ENCODE peak calls at places on chromosomes 6 and 20, in five cellular contexts. R is keratinocyte, F is IMR-90, O is astrocyte, L is stomach. B is an unnamed sample.

GRCh38 chr20:32018269-32019155 is 8.3 kb downstream of the CCM2L start:
- DNase-seq in R (no peak), F (no peak), O (no peak), L (peak; percentile 75), B (no peak)

GRCh38 chr6:36333889-36334288 is 2.8 kb downstream of the BNIP5 start:
- DNase-seq in R (no peak), F (no peak), O (no peak), L (no peak), B (no peak)

GRCh38 chr6:97394160-97394748 is 111.2 kb upstream of the MMS22L start:
- DNase-seq in R (peak; percentile 36), F (peak; percentile 57), O (peak; percentile 7), L (peak; percentile 36), B (peak; percentile 52)

GRCh38 chr20:33262658-33263065 is 20.4 kb upstream of the BPIFB1 start:
- DNase-seq in R (no peak), F (peak; percentile 53), O (peak; percentile 30), L (peak; percentile 67), B (peak; percentile 52)

GRCh38 chr6:116763871-116764270 is 1.6 kb downstream of the FAM162B start:
- DNase-seq in R (no peak), F (peak; percentile 38), O (no peak), L (no peak), B (peak; percentile 14)

GRCh38 chr20:48295445-48295903 is 510.2 kb upstream of the SULF2 start:
- DNase-seq in R (no peak), F (peak; percentile 94), O (peak; percentile 98), L (no peak), B (peak; percentile 88)

GRCh38 chr20:32158351-32158750 is 48.8 kb downstream of the TM9SF4 start:
- DNase-seq in R (no peak), F (no peak), O (no peak), L (no peak), B (no peak)

GRCh38 chr20:33790571-33790970 is 20.6 kb upstream of the CHMP4B start:
- DNase-seq in R (no peak), F (no peak), O (no peak), L (peak; percentile 42), B (no peak)

GRCh38 chr6:124869412-124869811 is 92.8 kb upstream of the RNF217 start:
- DNase-seq in R (no peak), F (peak; percentile 29), O (no peak), L (no peak), B (no peak)

GRCh38 chr20:9408422-9409300 is 105.7 kb upstream of the LAMP5 start:
- DNase-seq in R (no peak), F (peak; percentile 75), O (peak; percentile 94), L (no peak), B (peak; percentile 69)

GRCh38 chr6:13406781-13407180 is 78.4 kb upstream of the TBC1D7 start:
- DNase-seq in R (no peak), F (no peak), O (no peak), L (no peak), B (no peak)

GRCh38 chr6:19811397-19812079 is 25.6 kb upstream of the ID4 start:
- DNase-seq in R (no peak), F (no peak), O (no peak), L (no peak), B (no peak)

GRCh38 chr6:81694214-81694613 is 58.3 kb downstream of the TENT5A start:
- DNase-seq in R (no peak), F (no peak), O (no peak), L (no peak), B (no peak)

GRCh38 chr6:159168536-159169192 is 536 bp upstream of the FNDC1 start:
- DNase-seq in R (no peak), F (peak; percentile 5), O (peak; percentile 36), L (peak; percentile 38), B (peak; percentile 23)

GRCh38 chr20:44402391-44403193 is 47.1 kb downstream of the HNF4A start:
- DNase-seq in R (no peak), F (no peak), O (no peak), L (no peak), B (no peak)

GRCh38 chr6:118283759-118284158 is 264.3 kb upstream of the PLN start:
- DNase-seq in R (no peak), F (peak; percentile 68), O (peak; percentile 37), L (peak; percentile 59), B (peak; percentile 51)

GRCh38 chr6:169046483-169047192 is 207.0 kb downstream of the THBS2 start:
- DNase-seq in R (no peak), F (peak; percentile 56), O (peak; percentile 36), L (no peak), B (peak; percentile 39)

GRCh38 chr6:154805288-154805911 is 72.2 kb downstream of the SCAF8 start:
- DNase-seq in R (no peak), F (peak; percentile 70), O (peak; percentile 12), L (no peak), B (peak; percentile 25)

GRCh38 chr6:145904391-145904790 is 59.8 kb downstream of the SHPRH start:
- DNase-seq in R (no peak), F (no peak), O (no peak), L (no peak), B (no peak)

GRCh38 chr6:42251911-42252637 is 34.4 kb upstream of the MRPS10 start:
- DNase-seq in R (no peak), F (no peak), O (peak; percentile 50), L (peak; percentile 56), B (peak; percentile 9)

GRCh38 chr6:4861564-4861963 is 85.4 kb downstream of the CDYL start:
- DNase-seq in R (no peak), F (no peak), O (no peak), L (no peak), B (no peak)

GRCh38 chr6:26342106-26342999 is 22.6 kb upstream of the BTN3A2 start:
- DNase-seq in R (no peak), F (peak; percentile 55), O (peak; percentile 30), L (no peak), B (peak; percentile 62)

GRCh38 chr6:157432231-157432630 is 51.2 kb downstream of the ZDHHC14 start:
- DNase-seq in R (peak; percentile 19), F (no peak), O (no peak), L (no peak), B (no peak)

DNA sequence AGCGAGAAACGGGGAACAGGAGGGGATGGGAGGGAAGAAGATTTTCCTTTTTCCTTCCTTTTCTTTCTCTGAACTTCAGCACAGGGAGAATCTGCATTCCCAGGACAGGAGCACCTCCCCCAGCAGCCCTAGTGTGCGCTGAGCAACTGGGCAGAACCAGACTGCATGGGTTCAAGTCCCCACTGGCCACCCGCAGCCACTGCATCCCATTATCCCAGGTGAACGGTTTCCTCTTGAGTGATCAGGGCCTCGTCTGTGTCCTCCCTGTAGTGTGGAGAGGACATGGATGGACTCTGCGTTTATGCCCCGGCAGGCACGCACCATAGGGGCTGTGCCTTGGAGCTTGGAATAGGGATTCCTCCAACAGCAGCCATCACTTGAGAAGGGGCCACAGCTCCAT is 53.0 kb downstream of the ANKRD60 start:
- DNase-seq in R (no peak), F (no peak), O (no peak), L (no peak), B (no peak)
- H3K4me3 ChIP-seq in R (no peak overlapping the region), F (no peak overlapping the region), O (no peak overlapping the region), L (no peak overlapping the region), B (no peak overlapping the region)

DNA sequence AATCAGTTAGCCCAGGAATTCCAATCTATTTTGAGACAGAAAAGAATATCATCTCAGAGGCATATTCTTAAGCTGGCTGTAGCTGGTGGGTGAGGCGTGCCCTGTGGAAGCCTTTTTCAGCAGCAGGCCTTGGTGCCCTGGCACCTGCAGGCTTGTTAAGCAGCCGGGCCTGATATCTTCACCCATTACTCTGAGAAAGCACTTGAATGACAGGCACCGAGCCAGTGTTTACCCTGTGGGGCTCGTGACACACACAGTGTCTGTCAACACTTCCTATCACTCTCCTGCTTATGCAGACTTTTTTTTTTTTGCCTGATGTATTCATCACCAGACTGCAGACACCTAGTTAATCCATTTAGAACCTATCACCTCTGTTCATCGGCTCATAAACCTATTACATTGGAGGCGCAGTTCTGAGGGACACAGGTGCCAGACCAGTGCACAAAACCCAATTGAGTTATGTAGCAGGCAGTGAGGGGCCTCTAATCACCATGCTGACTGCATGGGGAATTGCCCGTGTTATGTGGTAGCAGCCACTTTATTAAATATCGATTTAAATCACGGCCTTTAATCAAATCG is 962.7 kb upstream of the SLC35B3 start:
- DNase-seq in R (no peak), F (no peak), O (no peak), L (peak; percentile 85), B (no peak)
- H3K4me3 ChIP-seq in R (no peak overlapping the region), F (no peak overlapping the region), O (no peak overlapping the region), L (no peak overlapping the region), B (no peak overlapping the region)

DNA sequence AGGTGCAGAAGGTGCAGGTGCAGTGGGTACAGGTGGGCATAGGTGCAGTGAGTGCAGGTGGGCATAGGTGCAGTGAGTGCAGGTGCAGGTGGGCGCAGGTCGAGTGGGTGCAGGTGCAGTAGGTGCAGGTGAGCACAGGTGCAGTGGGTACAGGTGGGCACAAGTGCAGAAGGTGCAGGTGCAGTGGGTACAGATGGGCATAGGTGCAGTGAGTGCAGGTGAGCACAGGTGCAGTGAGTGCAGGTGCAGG is 15.5 kb downstream of the ZBTB46 start:
- DNase-seq in R (no peak), F (no peak), O (no peak), L (no peak), B (no peak)
- H3K4me3 ChIP-seq in R (no peak overlapping the region), F (no peak overlapping the region), O (no peak overlapping the region), L (no peak overlapping the region), B (no peak overlapping the region)

GRCh38 chr6:31575335-31575901 is at the start of gene TNF:
- DNase-seq in R (no peak), F (no peak), O (no peak), L (peak; percentile 32), B (no peak)

GRCh38 chr6:31578058-31578457 is 2.7 kb downstream of the TNF start:
- DNase-seq in R (no peak), F (no peak), O (no peak), L (no peak), B (no peak)

GRCh38 chr6:31576897-31577341 is 1.6 kb downstream of the TNF start:
- DNase-seq in R (no peak), F (no peak), O (no peak), L (peak; percentile 40), B (no peak)

GRCh38 chr6:31574106-31575061 is 981 bp upstream of the TNF start:
- DNase-seq in R (no peak), F (no peak), O (no peak), L (no peak), B (no peak)

DNA sequence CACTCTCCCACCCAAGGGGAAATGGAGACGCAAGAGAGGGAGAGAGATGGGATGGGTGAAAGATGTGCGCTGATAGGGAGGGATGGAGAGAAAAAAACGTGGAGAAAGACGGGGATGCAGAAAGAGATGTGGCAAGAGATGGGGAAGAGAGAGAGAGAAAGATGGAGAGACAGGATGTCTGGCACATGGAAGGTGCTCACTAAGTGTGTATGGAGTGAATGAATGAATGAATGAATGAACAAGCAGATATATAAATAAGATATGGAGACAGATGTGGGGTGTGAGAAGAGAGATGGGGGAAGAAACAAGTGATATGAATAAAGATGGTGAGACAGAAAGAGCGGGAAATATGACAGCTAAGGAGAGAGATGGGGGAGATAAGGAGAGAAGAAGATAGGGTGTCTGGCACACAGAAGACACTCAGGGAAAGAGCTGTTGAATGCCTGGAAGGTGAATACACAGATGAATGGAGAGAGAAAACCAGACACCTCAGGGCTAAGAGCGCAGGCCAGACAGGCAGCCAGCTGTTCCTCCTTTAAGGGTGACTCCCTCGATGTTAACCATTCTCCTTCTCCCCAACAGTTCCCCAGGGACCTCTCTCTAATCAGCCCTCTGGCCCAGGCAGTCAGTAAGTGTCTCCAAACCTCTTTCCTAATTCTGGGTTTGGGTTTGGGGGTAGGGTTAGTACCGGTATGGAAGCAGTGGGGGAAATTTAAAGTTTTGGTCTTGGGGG is 753 bp downstream of the TNF start:
- DNase-seq in R (no peak), F (no peak), O (no peak), L (no peak), B (no peak)
- H3K4me3 ChIP-seq in R (peak overlapping the region; percentile 59), F (no peak overlapping the region), O (no peak overlapping the region), L (peak overlapping the region; percentile 32), B (no peak overlapping the region)

GRCh38 chr20:64216910-64217309 is 38.6 kb upstream of the PCMTD2 start:
- DNase-seq in R (no peak), F (no peak), O (no peak), L (no peak), B (no peak)
- H3K4me3 ChIP-seq in R (no peak overlapping the region), F (no peak overlapping the region), O (no peak overlapping the region), L (no peak overlapping the region), B (no peak overlapping the region)

B was measured in brain microvascular endothelial cell.